ENCODE peak calls at places on chromosomes 3 and 15, in nine cellular contexts. O is GM04503, H is HT1080, J is aorta, K is choroid plexus epithelial cell, N is nucleus accumbens, U is psoas muscle, F is T-helper 22 cell, I is ACHN. T is an unnamed sample.

GRCh38 chr15:48695088-48695834 is 49.8 kb upstream of the FBN1 start:
- DNase-seq in H (peak), F (no peak), U (no peak), J (no peak), K (peak), O (peak), I (peak), N (no peak), T (peak)

GRCh38 chr3:136984837-136985236 is 27.1 kb downstream of the IL20RB start:
- DNase-seq in O (no peak), H (no peak), I (no peak), U (no peak), N (no peak), J (no peak), F (no peak), K (peak), T (peak)

GRCh38 chr15:25435474-25436243 is 3.2 kb downstream of the UBE3A start:
- DNase-seq in N (no peak), U (no peak), K (peak), H (no peak), I (no peak), F (no peak), O (no peak), J (no peak), T (no peak)

GRCh38 chr15:81239190-81239589 is 42.5 kb downstream of the IL16 start:
- DNase-seq in N (no peak), O (peak), H (no peak), F (no peak), I (no peak), K (peak), J (no peak), U (no peak), T (peak)

GRCh38 chr3:65935724-65936123 is 103.0 kb downstream of the MAGI1 start:
- DNase-seq in N (no peak), I (no peak), H (no peak), O (no peak), U (no peak), F (no peak), J (no peak), K (no peak), T (no peak)

GRCh38 chr15:85581495-85581894 is 201.1 kb downstream of the AKAP13 start:
- DNase-seq in N (no peak), K (no peak), H (no peak), F (peak), J (peak), I (no peak), U (peak), O (no peak), T (no peak)

GRCh38 chr15:23565395-23566069 is at the start of gene MKRN3:
- DNase-seq in F (no peak), H (peak), N (peak), I (no peak), U (peak), K (peak), O (peak), J (no peak), T (peak)

GRCh38 chr3:183350164-183350563 is 78.3 kb downstream of the MCF2L2 start:
- DNase-seq in F (no peak), K (no peak), N (no peak), O (no peak), U (no peak), J (no peak), I (no peak), H (no peak), T (no peak)

GRCh38 chr3:8809341-8809740 is 39.9 kb upstream of the OXTR start:
- DNase-seq in F (no peak), H (no peak), U (no peak), N (no peak), I (no peak), O (no peak), J (no peak), K (no peak), T (no peak)

GRCh38 chr3:62611541-62612240 is 238.3 kb upstream of the FEZF2 start:
- DNase-seq in I (no peak), F (no peak), N (no peak), O (no peak), J (no peak), H (peak), K (peak), U (no peak), T (peak)

GRCh38 chr3:126758019-126758418 is 54.0 kb downstream of the CHCHD6 start:
- DNase-seq in K (no peak), H (no peak), U (no peak), N (no peak), F (no peak), I (no peak), J (no peak), O (no peak), T (no peak)

GRCh38 chr3:98705694-98706093 is 57.4 kb upstream of the ST3GAL6 start:
- DNase-seq in K (peak), F (no peak), U (no peak), I (no peak), O (no peak), H (peak), J (no peak), N (no peak), T (no peak)

GRCh38 chr15:35281515-35281914 is 196.4 kb upstream of the NANOGP8 start:
- DNase-seq in F (no peak), J (no peak), K (peak), U (no peak), H (peak), N (no peak), O (peak), I (no peak), T (peak)

GRCh38 chr3:111070772-111071256 is 802 bp upstream of the NECTIN3 start:
- DNase-seq in I (no peak), J (no peak), N (no peak), U (no peak), F (no peak), K (peak), H (no peak), O (no peak), T (no peak)

GRCh38 chr15:35692256-35692867 is 146.4 kb upstream of the DPH6 start:
- DNase-seq in J (no peak), K (peak), U (no peak), O (no peak), H (no peak), I (no peak), F (no peak), N (no peak), T (peak)

GRCh38 chr3:54237788-54238502 is 115.6 kb downstream of the CACNA2D3 start:
- DNase-seq in H (no peak), K (no peak), J (no peak), O (no peak), U (no peak), I (no peak), N (no peak), F (no peak), T (no peak)

GRCh38 chr3:190340071-190340470 is 17.8 kb upstream of the CLDN1 start:
- DNase-seq in I (no peak), F (no peak), J (no peak), U (no peak), N (no peak), O (no peak), H (peak), K (peak), T (no peak)